ENCODE peak calls at places on chromosome 13, in eight cellular contexts. X is uterus, N is progenitor cell of endocrine pancreas, P is brain microvascular endothelial cell, V is HCT116, A is transverse colon, R is body of pancreas, J is heart left ventricle. S is an unnamed sample.

GRCh38 chr13:27541386-27541785 is 78.9 kb downstream of the LNX2 start:
- DNase-seq in J (no peak), A (no peak), V (no peak), N (no peak), P (no peak), R (no peak), X (no peak), S (no peak)

GRCh38 chr13:41678320-41678719 is 221.0 kb downstream of the RGCC start:
- DNase-seq in J (no peak), X (no peak), P (no peak), R (no peak), V (no peak), A (no peak), N (no peak), S (no peak)

GRCh38 chr13:46896346-46897138 is at the start of gene HTR2A:
- DNase-seq in P (peak; percentile 19), N (no peak), V (no peak), J (peak; percentile 32), X (peak; percentile 28), A (no peak), R (peak; percentile 18), S (peak; percentile 47)

GRCh38 chr13:108269601-108270328 is at the start of gene TNFSF13B:
- DNase-seq in X (no peak), N (peak; percentile 13), P (peak; percentile 6), R (peak; percentile 57), A (peak; percentile 57), J (peak; percentile 63), V (no peak), S (peak; percentile 50)

GRCh38 chr13:32191452-32191998 is 123.6 kb downstream of the ZAR1L start:
- DNase-seq in J (no peak), R (no peak), A (no peak), N (no peak), V (no peak), P (no peak), X (no peak), S (no peak)

GRCh38 chr13:33868343-33868994 is 50.5 kb downstream of the RFC3 start:
- DNase-seq in P (no peak), J (no peak), V (no peak), R (no peak), X (no peak), N (no peak), A (no peak), S (no peak)

GRCh38 chr13:21676611-21677021 is 5.7 kb downstream of the FGF9 start:
- DNase-seq in P (no peak), N (no peak), J (peak; percentile 40), X (no peak), R (peak; percentile 46), A (peak; percentile 42), V (no peak), S (peak; percentile 58)

GRCh38 chr13:38602261-38602660 is 84.6 kb upstream of the FREM2 start:
- DNase-seq in R (no peak), N (no peak), V (no peak), A (no peak), J (no peak), X (no peak), P (peak; percentile 18), S (no peak)

GRCh38 chr13:73056054-73056962 is 2.5 kb upstream of the KLF5 start:
- DNase-seq in P (peak; percentile 76), R (no peak), J (no peak), V (peak; percentile 79), N (no peak), X (no peak), A (no peak), S (no peak)

GRCh38 chr13:41463823-41464602 is 6.7 kb downstream of the RGCC start:
- DNase-seq in R (no peak), P (no peak), X (no peak), A (peak; percentile 20), N (no peak), J (no peak), V (no peak), S (no peak)

GRCh38 chr13:20773194-20774080 is at the start of gene EEF1AKMT1:
- DNase-seq in N (peak; percentile 90), R (peak; percentile 96), X (peak; percentile 93), P (peak; percentile 83), J (peak; percentile 97), V (peak; percentile 83), A (peak; percentile 96), S (peak; percentile 96)

GRCh38 chr13:35354305-35354704 is 122.2 kb downstream of the MAB21L1 start:
- DNase-seq in N (no peak), V (no peak), X (no peak), A (no peak), P (no peak), R (no peak), J (no peak), S (no peak)

GRCh38 chr13:40406405-40407138 is 259.9 kb downstream of the FOXO1 start:
- DNase-seq in N (no peak), R (no peak), X (peak; percentile 81), P (peak; percentile 78), J (no peak), V (peak; percentile 26), A (no peak), S (no peak)

GRCh38 chr13:113442985-113443362 is 10.3 kb downstream of the ADPRHL1 start:
- DNase-seq in V (no peak), X (no peak), A (no peak), J (no peak), R (no peak), N (no peak), P (no peak), S (no peak)
- TF ChIP-seq CTCF in V (no peak), X (no peak), A (no peak), J (no peak), R (no peak), N (no peak), P (no peak), S (no peak)

GRCh38 chr13:63124863-63125262 is 1709.2 kb upstream of the PCDH20 start:
- DNase-seq in J (no peak), R (no peak), N (no peak), X (no peak), V (peak; percentile 18), P (no peak), A (no peak), S (no peak)
- TF ChIP-seq CTCF in J (peak; percentile 35), R (peak; percentile 45), N (peak; percentile 75), X (no peak), V (peak; percentile 23), P (no peak), A (no peak), S (no peak)

DNA sequence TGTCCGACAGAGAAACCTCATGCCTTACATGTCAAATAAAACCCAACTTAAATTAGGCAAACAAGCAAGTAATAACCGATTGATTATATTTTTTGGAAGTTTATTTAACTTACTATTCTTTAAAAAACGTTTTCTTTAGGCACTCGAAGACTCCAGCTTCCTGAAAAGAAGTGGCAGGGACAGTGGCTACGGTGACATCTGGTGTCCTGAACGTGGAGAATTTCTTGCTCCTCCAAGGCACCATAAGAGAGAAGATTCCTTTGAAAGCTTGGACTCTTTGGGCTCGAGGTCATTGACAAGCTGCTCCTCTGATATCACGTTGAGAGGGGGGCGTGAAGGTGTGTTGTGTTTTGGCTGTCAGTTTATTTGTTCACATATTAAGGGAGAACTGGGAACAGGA is 164.4 kb downstream of the LMO7 start:
- DNase-seq in R (no peak), V (peak; percentile 19), P (no peak), J (no peak), N (no peak), X (no peak), A (no peak), S (no peak)
- TF ChIP-seq CTCF in R (no peak), V (no peak), P (no peak), J (peak; percentile 24), N (no peak), X (no peak), A (no peak), S (no peak)

DNA sequence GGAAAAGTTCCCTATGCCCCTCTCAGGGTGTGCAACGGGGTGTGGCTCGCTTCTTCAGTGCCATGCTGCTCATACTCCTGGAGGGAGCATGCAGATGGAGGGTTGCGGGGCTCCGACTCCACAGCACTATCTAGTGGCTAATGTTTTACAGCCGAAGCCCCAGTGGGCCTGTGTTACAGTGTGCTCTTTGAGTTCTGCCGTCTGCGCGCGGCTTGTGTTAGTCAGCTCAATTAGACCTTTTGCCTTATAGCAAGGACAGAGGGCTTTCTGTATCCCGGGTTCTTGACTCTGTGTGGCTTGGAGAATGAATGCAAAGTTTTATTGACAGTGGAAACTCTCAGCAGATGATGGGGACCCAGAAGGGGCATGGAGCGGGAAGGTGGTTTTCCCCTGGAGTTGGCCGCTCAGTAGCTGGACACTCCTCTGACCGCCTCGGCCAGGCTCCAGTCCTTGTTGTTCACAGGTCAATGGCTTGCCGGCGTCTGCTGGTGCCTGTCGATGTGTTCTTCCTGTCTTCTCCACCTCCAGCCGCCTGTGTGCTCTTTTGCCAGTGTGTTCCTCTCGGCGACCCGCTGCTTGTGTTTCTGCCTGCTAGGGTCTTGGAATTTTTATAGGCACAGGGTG is 383.4 kb downstream of the LMO7 start:
- DNase-seq in X (no peak), N (peak; percentile 21), R (no peak), P (no peak), A (no peak), J (peak; percentile 19), V (peak; percentile 28), S (peak; percentile 51)
- TF ChIP-seq CTCF in X (no peak), N (peak; percentile 57), R (no peak), P (peak; percentile 82), A (no peak), J (peak; percentile 18), V (peak; percentile 63), S (no peak)

DNA sequence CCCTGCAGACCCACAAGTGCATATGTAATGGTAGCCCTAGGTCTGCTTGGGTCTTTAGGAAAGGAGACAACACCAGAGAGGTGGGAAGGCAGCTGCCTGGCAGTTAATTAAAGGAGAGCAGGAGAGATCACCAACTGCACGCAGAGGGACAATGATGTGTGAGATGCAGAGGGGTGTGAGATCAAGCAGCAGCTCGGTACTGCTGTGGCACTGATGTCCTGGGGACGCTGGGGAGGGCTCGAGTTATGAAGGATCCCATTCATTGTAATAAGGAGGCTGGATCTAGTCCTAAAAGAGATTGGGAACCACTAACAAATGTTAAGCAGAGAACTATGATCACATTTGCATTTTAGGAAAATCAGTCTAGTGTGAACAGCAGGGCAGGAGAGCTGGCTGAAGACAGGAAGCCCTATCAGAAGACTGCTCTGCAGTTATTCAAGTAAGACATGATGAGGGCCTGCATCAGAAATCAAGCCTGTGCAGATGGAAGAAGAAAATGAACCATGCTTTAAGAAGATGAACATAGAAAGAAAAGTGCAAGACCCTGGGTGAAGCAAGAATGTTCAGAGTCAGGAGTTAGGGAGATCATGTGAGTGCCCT is 80.4 kb downstream of the DLEU7 start:
- DNase-seq in R (no peak), X (no peak), N (no peak), J (no peak), V (no peak), P (no peak), A (no peak), S (no peak)
- TF ChIP-seq CTCF in R (no peak), X (no peak), N (no peak), J (no peak), V (no peak), P (no peak), A (no peak), S (no peak)

GRCh38 chr13:24313449-24313848 is 4.1 kb downstream of the C1QTNF9 start:
- DNase-seq in N (no peak), P (peak; percentile 8), X (no peak), J (no peak), A (no peak), R (no peak), V (no peak), S (no peak)
- TF ChIP-seq CTCF in N (peak; percentile 16), P (peak; percentile 29), X (no peak), J (peak; percentile 52), A (no peak), R (peak; percentile 26), V (peak; percentile 22), S (no peak)

S was measured in Peyer's patch.